ENCODE peak calls at places on chromosomes 4 and X, in nine cellular contexts. W is DND-41, M is suprapubic skin, L is fibroblast of mammary gland, Y is vagina, Q is HFFc6, E is fibroblast of pulmonary artery, O is MCF 10A, P is cardiac fibroblast. V is an unnamed sample.

GRCh38 chr4:2268357-2269205 is 6.7 kb upstream of the MXD4 start:
- DNase-seq in L (no peak), E (no peak), Q (no peak), Y (no peak), O (no peak), W (no peak), P (no peak), M (no peak), V (no peak)

GRCh38 chrX:31499120-31499519 is 427.3 kb upstream of the FTHL17 start:
- DNase-seq in W (no peak), E (peak), M (no peak), Y (no peak), Q (peak), O (peak), L (peak), P (peak), V (no peak)

GRCh38 chr4:146104541-146104940 is 71.0 kb upstream of the LSM6 start:
- DNase-seq in E (no peak), L (no peak), O (no peak), Q (no peak), Y (no peak), W (no peak), P (no peak), M (no peak), V (no peak)

GRCh38 chr4:111064342-111064993 is 441.6 kb upstream of the PITX2 start:
- DNase-seq in Q (peak), E (peak), L (peak), O (peak), Y (no peak), W (peak), M (no peak), P (peak), V (peak)

GRCh38 chrX:11787564-11787963 is 29.5 kb downstream of the MSL3 start:
- DNase-seq in O (peak), Y (no peak), L (peak), P (peak), Q (peak), M (peak), W (peak), E (peak), V (no peak)

GRCh38 chr4:178242655-178243054 is 800.4 kb upstream of the AGA start:
- DNase-seq in M (no peak), Q (no peak), O (no peak), L (no peak), E (no peak), Y (no peak), P (no peak), W (no peak), V (no peak)

GRCh38 chr4:158858410-158859189 is 89.8 kb downstream of the FNIP2 start:
- DNase-seq in W (no peak), P (peak), Q (peak), L (peak), M (no peak), Y (no peak), E (no peak), O (peak), V (no peak)

GRCh38 chr4:119000400-119000799 is 111.7 kb downstream of the SYNPO2 start:
- DNase-seq in P (no peak), W (no peak), Q (no peak), E (no peak), L (no peak), M (no peak), O (no peak), Y (no peak), V (no peak)

GRCh38 chr4:8904041-8904501 is 32.4 kb upstream of the HMX1 start:
- DNase-seq in E (no peak), L (no peak), P (no peak), Q (no peak), W (no peak), Y (no peak), M (no peak), O (no peak), V (no peak)

GRCh38 chrX:5068550-5068949 is 1160.1 kb downstream of the NLGN4X start:
- DNase-seq in E (no peak), Q (no peak), W (no peak), M (no peak), L (no peak), Y (no peak), P (peak), O (no peak), V (no peak)

GRCh38 chrX:130539721-130540321 is 138.0 kb downstream of the RBMX2 start:
- DNase-seq in P (peak), O (peak), W (peak), M (no peak), Y (no peak), E (peak), Q (peak), L (peak), V (peak)

GRCh38 chr4:152515678-152516077 is 20.2 kb downstream of the FBXW7 start:
- DNase-seq in P (peak), L (peak), Y (no peak), E (peak), W (no peak), O (peak), Q (peak), M (no peak), V (no peak)

GRCh38 chr4:140666889-140667614 is 89.1 kb downstream of the TBC1D9 start:
- DNase-seq in Y (no peak), W (no peak), Q (no peak), L (no peak), O (no peak), E (no peak), M (no peak), P (no peak), V (no peak)

GRCh38 chrX:153573999-153574398 is 24.9 kb downstream of the CCNQ start:
- DNase-seq in Q (no peak), L (no peak), E (no peak), P (no peak), W (no peak), O (no peak), Y (no peak), M (no peak), V (peak)

GRCh38 chr4:108336076-108336475 is 167.3 kb upstream of the LEF1 start:
- DNase-seq in P (peak), W (no peak), M (no peak), E (no peak), Y (no peak), L (peak), O (peak), Q (peak), V (no peak)

GRCh38 chrX:148601034-148601433 is 100.6 kb downstream of the AFF2 start:
- DNase-seq in Y (no peak), Q (no peak), W (no peak), L (peak), P (peak), O (peak), M (no peak), E (peak), V (no peak)

GRCh38 chr4:71974681-71975080 is 57.1 kb upstream of the NPFFR2 start:
- DNase-seq in W (no peak), M (no peak), P (peak), Y (no peak), E (peak), L (peak), Q (no peak), O (peak), V (no peak)

GRCh38 chrX:83469551-83469950 is 38.5 kb upstream of the POU3F4 start:
- DNase-seq in O (peak), L (peak), W (peak), Y (no peak), Q (no peak), P (peak), E (peak), M (no peak), V (peak)

GRCh38 chr4:151227731-151228130 is 49.2 kb upstream of the PRSS48 start:
- DNase-seq in O (peak), W (no peak), E (peak), P (peak), L (peak), Q (peak), M (peak), Y (no peak), V (no peak)

GRCh38 chr4:1050486-1051213 is 39.2 kb downstream of the FGFRL1 start:
- DNase-seq in O (no peak), P (no peak), M (peak), Y (no peak), E (no peak), L (no peak), W (no peak), Q (no peak), V (no peak)

GRCh38 chrX:50067435-50068292 is 133.1 kb downstream of the AKAP4 start:
- DNase-seq in M (no peak), E (peak), W (no peak), Q (no peak), L (peak), P (peak), O (no peak), Y (no peak), V (no peak)

GRCh38 chrX:131951166-131951565 is 71.9 kb upstream of the STK26 start:
- DNase-seq in E (no peak), Q (no peak), W (no peak), O (no peak), Y (no peak), L (no peak), M (no peak), P (no peak), V (no peak)

DNA sequence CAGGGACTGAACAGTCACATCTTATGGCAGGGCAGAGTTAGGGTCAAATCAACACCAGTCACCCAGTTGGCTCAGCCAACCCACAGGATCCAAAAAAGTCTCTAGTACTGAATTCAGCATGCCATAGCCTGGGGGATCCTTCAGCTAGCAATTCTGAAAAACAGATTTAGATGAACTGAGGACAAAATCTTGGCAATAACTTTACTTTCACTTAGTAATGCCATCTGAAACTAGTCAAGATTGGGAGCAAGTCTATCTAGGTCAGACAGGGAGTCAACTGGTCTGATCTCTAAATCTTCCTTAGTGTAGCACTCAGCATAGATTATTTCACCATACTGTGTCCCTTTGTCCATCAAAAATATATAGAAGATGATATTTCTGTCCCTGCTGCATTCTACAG is 76.0 kb downstream of the HHIP start:
- DNase-seq in O (no peak), E (no peak), Y (no peak), P (no peak), W (no peak), L (no peak), M (no peak), Q (no peak), V (no peak)
- TF ChIP-seq CTCF in O (no peak), E (no peak), Y (no peak), P (no peak), W (no peak), L (no peak), M (no peak), Q (no peak), V (no peak)

GRCh38 chr4:10186228-10187214 is 69.9 kb upstream of the WDR1 start:
- DNase-seq in Y (no peak), P (peak), Q (peak), E (peak), O (peak), L (no peak), M (no peak), W (no peak), V (no peak)
- TF ChIP-seq CTCF in Y (no peak), P (peak), Q (peak), E (peak), O (no peak), L (no peak), M (no peak), W (peak), V (peak)

DNA sequence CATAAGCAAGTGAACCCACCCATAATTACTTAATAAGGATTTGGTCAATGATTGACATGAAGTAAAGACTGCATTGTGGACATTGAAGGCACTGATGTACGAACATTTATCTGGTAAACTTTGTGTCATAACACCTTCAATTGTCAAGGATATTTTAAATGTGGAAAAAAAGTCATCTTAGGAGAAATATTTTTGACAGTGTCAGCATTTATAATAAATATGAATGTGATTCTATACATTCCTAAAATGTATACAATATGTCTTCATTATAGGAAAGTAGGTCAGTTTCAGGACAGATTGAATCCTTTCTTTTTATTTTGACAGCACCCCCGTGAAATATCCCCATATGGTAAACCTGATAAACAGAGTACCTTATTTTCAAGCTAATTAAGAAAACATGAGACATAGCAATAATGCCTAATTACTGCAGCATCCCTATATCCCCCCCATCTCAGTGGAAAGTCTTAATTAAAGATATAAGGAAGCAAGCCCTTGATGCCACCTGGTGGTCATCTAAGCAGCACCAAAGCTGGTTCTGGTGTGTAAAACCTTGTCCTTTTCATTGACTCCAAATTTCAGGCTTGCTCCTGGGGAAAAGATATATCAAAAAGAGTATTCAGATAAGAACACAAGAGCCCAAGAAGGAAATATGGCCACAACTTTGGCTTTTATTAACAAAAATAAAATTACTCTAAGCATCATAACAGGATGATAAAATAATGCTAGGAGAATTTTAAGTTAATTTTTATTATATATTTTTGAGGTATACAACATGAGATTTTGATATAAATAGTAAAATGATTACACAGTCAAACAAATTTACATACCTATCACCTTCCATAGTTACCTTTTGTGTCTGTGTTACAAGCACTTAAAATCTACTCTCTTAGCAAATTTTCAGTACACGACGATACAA is 379.7 kb downstream of the TLL1 start:
- DNase-seq in O (peak), L (peak), M (no peak), P (peak), W (no peak), Y (no peak), Q (peak), E (peak), V (no peak)
- TF ChIP-seq CTCF in O (peak), L (peak), M (peak), P (peak), W (peak), Y (no peak), Q (peak), E (peak), V (peak)

DNA sequence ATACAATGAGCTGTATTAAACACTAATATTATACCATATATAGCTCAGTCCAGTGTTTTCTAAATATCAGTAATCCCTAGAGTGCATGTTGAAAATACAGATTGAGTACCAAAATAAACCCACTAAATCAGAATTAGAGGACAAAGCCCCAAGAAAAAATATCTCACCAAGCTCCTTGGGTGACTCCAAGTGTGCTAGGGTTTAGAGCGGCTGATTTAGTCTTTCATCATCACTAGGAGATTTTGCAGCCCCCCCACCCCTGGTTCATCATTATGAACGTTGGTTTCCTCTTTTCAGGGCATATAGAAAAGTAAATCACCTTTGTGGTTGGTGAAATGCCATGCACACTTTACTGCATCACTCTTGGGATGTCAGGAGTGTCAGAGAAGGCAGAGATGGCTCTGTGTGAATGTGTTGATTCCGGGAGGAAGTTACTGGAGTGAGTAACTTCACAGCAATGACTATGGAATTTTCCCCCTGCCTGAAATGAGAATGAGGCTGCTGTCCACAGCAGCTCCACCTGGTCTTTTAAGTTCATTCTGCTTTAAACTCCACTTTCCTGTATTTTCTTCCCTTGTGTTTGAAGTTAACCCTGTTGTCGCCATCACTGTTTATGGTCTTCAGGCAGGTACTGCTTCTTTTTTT is 25.2 kb upstream of the ANAPC4 start:
- DNase-seq in Q (peak), Y (no peak), E (peak), P (peak), M (no peak), W (no peak), O (no peak), L (peak), V (no peak)
- TF ChIP-seq CTCF in Q (no peak), Y (no peak), E (no peak), P (no peak), M (no peak), W (no peak), O (no peak), L (no peak), V (no peak)

GRCh38 chrX:40148439-40149285 is 50.9 kb upstream of the BCOR start:
- DNase-seq in M (no peak), E (no peak), W (peak), Y (no peak), P (no peak), O (no peak), Q (no peak), L (no peak), V (peak)

GRCh38 chrX:40151211-40152172 is 53.7 kb upstream of the BCOR start:
- DNase-seq in Y (no peak), O (no peak), W (no peak), Q (no peak), P (no peak), M (no peak), E (no peak), L (no peak), V (peak)

GRCh38 chrX:40152173-40152705 is 54.5 kb upstream of the BCOR start:
- DNase-seq in Y (no peak), E (no peak), O (no peak), W (peak), P (no peak), M (no peak), Q (no peak), L (no peak), V (peak)

GRCh38 chrX:40149286-40150175 is 51.8 kb upstream of the BCOR start:
- DNase-seq in O (no peak), E (no peak), P (no peak), Q (no peak), Y (no peak), L (no peak), W (no peak), M (no peak), V (no peak)

GRCh38 chrX:40150503-40150902 is 52.7 kb upstream of the BCOR start:
- DNase-seq in W (peak), L (no peak), O (no peak), P (no peak), Q (no peak), Y (no peak), E (no peak), M (no peak), V (no peak)
- TF ChIP-seq CTCF in W (peak), L (no peak), O (no peak), P (no peak), Q (no peak), Y (no peak), E (no peak), M (no peak), V (no peak)

GRCh38 chrX:40003982-40004535 is 93.7 kb downstream of the BCOR start:
- DNase-seq in Y (no peak), O (no peak), P (no peak), E (no peak), L (no peak), Q (no peak), W (no peak), M (no peak), V (no peak)

GRCh38 chrX:40004916-40005289 is 92.9 kb downstream of the BCOR start:
- DNase-seq in Q (no peak), W (no peak), O (no peak), L (no peak), M (no peak), E (no peak), Y (no peak), P (no peak), V (no peak)

GRCh38 chrX:40006025-40007017 is 91.4 kb downstream of the BCOR start:
- DNase-seq in W (peak), L (no peak), M (no peak), E (peak), Y (no peak), P (no peak), Q (no peak), O (peak), V (no peak)

GRCh38 chrX:40005290-40006011 is 92.3 kb downstream of the BCOR start:
- DNase-seq in E (peak), W (no peak), O (no peak), L (no peak), Q (no peak), P (no peak), Y (no peak), M (no peak), V (no peak)

DNA sequence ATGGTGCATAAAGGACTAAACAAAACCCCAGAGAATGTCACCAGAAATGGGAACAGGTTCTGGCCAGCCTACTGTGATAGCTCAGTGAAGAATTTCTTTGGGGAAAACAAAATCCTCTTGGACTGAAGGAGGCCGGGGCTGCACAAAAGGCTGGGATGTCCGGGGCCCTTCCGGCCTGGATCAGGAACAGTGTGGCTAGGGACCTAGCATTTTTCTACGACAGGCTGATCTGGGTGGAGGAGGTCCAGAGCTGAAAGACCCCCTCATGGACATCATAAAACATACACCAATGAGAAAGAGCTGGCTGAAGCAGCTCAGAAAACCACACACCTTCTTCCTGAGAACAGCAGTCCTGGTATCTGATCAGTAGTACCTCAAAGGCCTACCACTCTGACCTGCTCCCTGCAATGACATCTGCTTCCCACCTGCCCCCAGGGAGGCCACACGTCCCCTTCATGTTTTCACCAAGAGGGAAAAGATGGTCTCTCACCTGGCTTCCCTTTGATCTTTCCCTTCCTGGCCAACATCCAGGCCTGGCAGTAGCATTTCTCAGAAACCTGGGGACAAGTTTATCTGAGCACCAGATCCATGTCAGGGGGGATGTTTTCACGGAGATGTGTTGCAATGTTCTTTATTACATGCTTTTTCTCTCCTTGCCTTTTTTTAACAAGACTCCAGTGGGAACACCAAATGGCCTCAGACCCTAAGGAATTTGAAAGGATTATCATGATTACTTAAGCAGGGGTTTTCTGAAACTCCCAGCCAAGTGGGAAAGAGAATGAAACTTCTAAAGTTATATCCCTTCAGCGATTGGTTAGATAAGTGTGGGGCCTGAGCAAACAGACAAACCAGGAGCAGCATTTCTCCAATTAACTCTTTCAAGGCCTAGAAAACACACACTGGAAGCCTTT is 94.4 kb downstream of the BCOR start:
- DNase-seq in E (peak), O (no peak), L (no peak), Y (no peak), W (peak), P (no peak), M (no peak), Q (no peak), V (no peak)
- TF ChIP-seq CTCF in E (no peak), O (no peak), L (no peak), Y (no peak), W (no peak), P (no peak), M (no peak), Q (no peak), V (no peak)

V was measured in GM13977.